ENCODE peak calls at places on chromosomes 3 and 15, in nine cellular contexts. E is fibroblast of lung; Y is colonic mucosa; N is GM06990; T is neural progenitor cell; S is lower lobe of right lung; X is body of pancreas; K is transverse colon; U is CD8-positive, alpha-beta memory T cell. D is an unnamed sample.

GRCh38 chr3:106333911-106334618 is 465.3 kb upstream of the CBLB start:
- DNase-seq in E (peak), Y (no peak), N (no peak), T (no peak), S (no peak), X (no peak), K (no peak), U (no peak), D (peak)

GRCh38 chr3:79767194-79767952 is 425 bp downstream of the ROBO1 start:
- DNase-seq in E (peak), Y (no peak), N (no peak), T (peak), S (no peak), X (no peak), K (no peak), U (no peak), D (no peak)

GRCh38 chr15:90095521-90095959 is 6.7 kb downstream of the IDH2 start:
- DNase-seq in E (no peak), Y (no peak), N (no peak), T (no peak), S (no peak), X (peak), K (no peak), U (no peak), D (no peak)

GRCh38 chr3:49020335-49021212 is 1.3 kb upstream of the NDUFAF3 start:
- DNase-seq in E (no peak), Y (peak), N (peak), T (peak), S (peak), X (peak), K (peak), U (no peak), D (no peak)

GRCh38 chr3:149596136-149596770 is 61.6 kb downstream of the WWTR1 start:
- DNase-seq in E (peak), Y (no peak), N (no peak), T (no peak), S (no peak), X (no peak), K (no peak), U (no peak), D (peak)

GRCh38 chr3:116614795-116615362 is 94.7 kb upstream of the TUSC7 start:
- DNase-seq in E (peak), Y (no peak), N (no peak), T (peak), S (no peak), X (no peak), K (no peak), U (no peak), D (peak)

GRCh38 chr3:159877924-159878323 is 110.7 kb upstream of the IL12A start:
- DNase-seq in E (no peak), Y (no peak), N (no peak), T (no peak), S (no peak), X (no peak), K (no peak), U (no peak), D (peak)

GRCh38 chr15:42584031-42584765 is 8.8 kb downstream of the STARD9 start:
- DNase-seq in E (no peak), Y (no peak), N (no peak), T (peak), S (no peak), X (no peak), K (no peak), U (no peak), D (no peak)

GRCh38 chr15:69657626-69658025 is 205.0 kb downstream of the RPLP1 start:
- DNase-seq in E (no peak), Y (no peak), N (no peak), T (no peak), S (no peak), X (no peak), K (no peak), U (no peak), D (no peak)

GRCh38 chr3:100698736-100699135 is 10.6 kb upstream of the TFG start:
- DNase-seq in E (no peak), Y (no peak), N (no peak), T (no peak), S (no peak), X (no peak), K (no peak), U (no peak), D (no peak)

GRCh38 chr3:13346481-13347389 is 73.4 kb downstream of the NUP210 start:
- DNase-seq in E (no peak), Y (peak), N (no peak), T (peak), S (no peak), X (no peak), K (peak), U (peak), D (peak)

GRCh38 chr3:112199622-112200316 is 66.7 kb upstream of the GCSAM start:
- DNase-seq in E (no peak), Y (no peak), N (no peak), T (no peak), S (no peak), X (no peak), K (no peak), U (no peak), D (peak)

GRCh38 chr3:170418422-170419300 is at the start of gene CLDN11:
- DNase-seq in E (peak), Y (no peak), N (no peak), T (peak), S (no peak), X (peak), K (no peak), U (no peak), D (no peak)

GRCh38 chr15:64623347-64624024 is 151.9 kb downstream of the RBPMS2 start:
- DNase-seq in E (no peak), Y (no peak), N (peak), T (no peak), S (no peak), X (no peak), K (no peak), U (no peak), D (no peak)

GRCh38 chr15:64137226-64137833 is 14.2 kb upstream of the SNX22 start:
- DNase-seq in E (no peak), Y (no peak), N (no peak), T (no peak), S (no peak), X (no peak), K (no peak), U (no peak), D (no peak)

GRCh38 chr15:63902671-63903035 is 68.9 kb upstream of the HERC1 start:
- DNase-seq in E (no peak), Y (no peak), N (no peak), T (no peak), S (no peak), X (no peak), K (no peak), U (no peak), D (no peak)

GRCh38 chr3:4140921-4141320 is 162.2 kb upstream of the SETMAR start:
- DNase-seq in E (no peak), Y (no peak), N (no peak), T (no peak), S (no peak), X (no peak), K (no peak), U (no peak), D (no peak)

GRCh38 chr3:147368561-147369151 is 37.7 kb downstream of the ZIC4 start:
- DNase-seq in E (no peak), Y (no peak), N (no peak), T (peak), S (no peak), X (no peak), K (no peak), U (no peak), D (no peak)

GRCh38 chr3:30259730-30260129 is 346.7 kb upstream of the TGFBR2 start:
- DNase-seq in E (no peak), Y (no peak), N (no peak), T (no peak), S (no peak), X (no peak), K (no peak), U (no peak), D (no peak)

GRCh38 chr15:51401065-51401780 is 59.8 kb downstream of the GLDN start:
- DNase-seq in E (no peak), Y (peak), N (no peak), T (no peak), S (no peak), X (no peak), K (no peak), U (no peak), D (no peak)

GRCh38 chr15:65816441-65816840 is 24.3 kb upstream of the DENND4A start:
- DNase-seq in E (no peak), Y (no peak), N (no peak), T (no peak), S (no peak), X (no peak), K (no peak), U (no peak), D (no peak)

GRCh38 chr15:65824031-65824743 is 32.1 kb upstream of the DENND4A start:
- DNase-seq in E (peak), Y (peak), N (no peak), T (peak), S (no peak), X (peak), K (peak), U (no peak), D (peak)

GRCh38 chr15:65821070-65821469 is 29.0 kb upstream of the DENND4A start:
- DNase-seq in E (no peak), Y (no peak), N (no peak), T (no peak), S (no peak), X (no peak), K (no peak), U (no peak), D (no peak)

GRCh38 chr15:65818927-65819562 is 27.0 kb upstream of the DENND4A start:
- DNase-seq in E (no peak), Y (no peak), N (peak), T (no peak), S (no peak), X (no peak), K (no peak), U (peak), D (no peak)

GRCh38 chr15:65819563-65819960 is 27.5 kb upstream of the DENND4A start:
- DNase-seq in E (no peak), Y (no peak), N (no peak), T (no peak), S (no peak), X (no peak), K (no peak), U (no peak), D (no peak)
- H3K4me3 ChIP-seq in E (no peak), Y (no peak), N (no peak), T (no peak), S (no peak), X (no peak), K (no peak), U (peak), D (no peak)

GRCh38 chr3:155745795-155746550 is 1.1 kb upstream of the PLCH1 start:
- DNase-seq in E (no peak), Y (peak), N (no peak), T (peak), S (peak), X (peak), K (peak), U (no peak), D (peak)
- H3K4me3 ChIP-seq in E (no peak), Y (peak), N (no peak), T (peak), S (peak), X (peak), K (no peak), U (no peak), D (no peak)

GRCh38 chr15:68301300-68301699 is 23.8 kb downstream of the FEM1B start:
- DNase-seq in E (no peak), Y (peak), N (no peak), T (no peak), S (no peak), X (no peak), K (no peak), U (no peak), D (no peak)

GRCh38 chr15:68298882-68299381 is 21.4 kb downstream of the FEM1B start:
- DNase-seq in E (peak), Y (peak), N (peak), T (no peak), S (no peak), X (no peak), K (no peak), U (peak), D (no peak)

GRCh38 chr15:68300115-68300940 is 22.8 kb downstream of the FEM1B start:
- DNase-seq in E (no peak), Y (peak), N (no peak), T (no peak), S (no peak), X (no peak), K (peak), U (no peak), D (no peak)

GRCh38 chr15:68298336-68298735 is 20.8 kb downstream of the FEM1B start:
- DNase-seq in E (no peak), Y (no peak), N (no peak), T (no peak), S (no peak), X (no peak), K (no peak), U (no peak), D (no peak)

GRCh38 chr15:68299436-68299835 is 21.9 kb downstream of the FEM1B start:
- DNase-seq in E (no peak), Y (peak), N (no peak), T (no peak), S (no peak), X (no peak), K (no peak), U (no peak), D (no peak)
- H3K4me3 ChIP-seq in E (peak), Y (no peak), N (no peak), T (no peak), S (peak), X (no peak), K (no peak), U (peak), D (no peak)

DNA sequence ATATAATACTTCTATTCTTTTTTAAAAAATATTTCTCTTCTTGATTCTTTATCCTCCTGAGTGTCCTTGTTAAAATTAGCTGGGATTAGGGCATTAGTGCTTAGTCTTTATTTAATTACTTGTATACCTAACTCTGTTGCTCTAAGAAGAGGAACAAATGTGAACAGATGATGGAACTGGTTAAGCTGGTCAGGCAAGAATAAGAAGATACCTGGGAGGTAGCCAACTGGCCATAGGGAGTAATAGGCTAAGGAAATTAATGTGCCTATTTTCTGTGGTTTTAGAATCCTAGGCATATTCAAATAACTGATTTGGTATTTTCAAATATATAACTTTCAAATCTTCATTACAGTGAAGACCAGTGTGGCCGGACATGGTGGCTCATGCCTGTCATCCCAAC is 54.4 kb downstream of the EIF3J start:
- DNase-seq in E (no peak), Y (no peak), N (no peak), T (no peak), S (no peak), X (no peak), K (no peak), U (no peak), D (peak)
- H3K4me3 ChIP-seq in E (no peak), Y (no peak), N (no peak), T (no peak), S (no peak), X (no peak), K (no peak), U (no peak), D (no peak)

DNA sequence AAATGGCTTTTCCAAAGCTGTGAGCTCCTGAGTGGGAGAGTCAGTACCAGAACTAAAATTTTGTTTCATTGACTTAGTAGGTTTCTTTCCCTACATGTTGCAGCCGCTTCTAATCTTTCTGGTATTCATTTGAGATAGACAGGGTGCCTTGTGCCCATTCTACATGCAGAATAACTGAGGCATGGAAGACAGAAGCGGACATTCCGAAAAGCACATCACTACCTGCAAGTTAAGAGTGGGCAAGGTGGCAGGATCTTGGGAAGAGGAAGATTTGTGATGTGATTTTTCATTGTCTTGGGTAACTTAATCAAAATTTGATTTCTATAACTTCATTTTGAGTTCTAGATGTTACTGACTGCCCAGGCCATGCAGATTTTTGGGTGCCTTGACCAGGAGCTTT is 2.0 kb downstream of the MAP2K5 start:
- DNase-seq in E (no peak), Y (no peak), N (no peak), T (no peak), S (no peak), X (no peak), K (no peak), U (no peak), D (no peak)
- H3K4me3 ChIP-seq in E (no peak), Y (no peak), N (no peak), T (no peak), S (no peak), X (no peak), K (no peak), U (no peak), D (no peak)

GRCh38 chr3:188309437-188310269 is 155.7 kb downstream of the LPP start:
- DNase-seq in E (no peak), Y (no peak), N (peak), T (no peak), S (no peak), X (no peak), K (no peak), U (no peak), D (no peak)
- H3K4me3 ChIP-seq in E (no peak), Y (no peak), N (no peak), T (no peak), S (no peak), X (no peak), K (no peak), U (no peak), D (no peak)

D was measured in bronchial epithelial cell.